ENCODE peak calls at places on chromosomes 16 and 17, in four cellular contexts. L is left lung, V is A549, M is GM06990. G is an unnamed sample.

GRCh38 chr17:74427048-74427762 is 4.7 kb upstream of the GPRC5C start:
- DNase-seq in V (no peak), L (no peak), M (no peak), G (no peak)

GRCh38 chr16:88473666-88474534 is 20.8 kb downstream of the ZFPM1 start:
- DNase-seq in M (no peak), L (no peak), V (no peak), G (peak; percentile 85)

GRCh38 chr17:76468634-76469010 is 1.2 kb downstream of the AANAT start:
- DNase-seq in M (no peak), V (no peak), L (peak; percentile 64), G (no peak)

GRCh38 chr16:2087426-2088191 is 39.8 kb downstream of the TSC2 start:
- DNase-seq in L (no peak), M (no peak), V (no peak), G (no peak)

GRCh38 chr16:81641403-81642106 is 137.5 kb upstream of the PLCG2 start:
- DNase-seq in L (peak; percentile 59), V (no peak), M (no peak), G (no peak)

GRCh38 chr17:10600551-10600950 is 51.1 kb upstream of the MYH2 start:
- DNase-seq in M (no peak), V (no peak), L (no peak), G (peak; percentile 80)

GRCh38 chr17:9668532-9668931 is 23.2 kb downstream of the USP43 start:
- DNase-seq in L (no peak), V (no peak), M (no peak), G (no peak)

GRCh38 chr16:86357950-86358349 is 152.4 kb upstream of the FOXF1 start:
- DNase-seq in V (no peak), M (no peak), L (no peak), G (no peak)

GRCh38 chr16:915546-915945 is 55.2 kb downstream of the LMF1 start:
- DNase-seq in L (peak; percentile 71), M (no peak), V (no peak), G (no peak)

GRCh38 chr16:74623846-74624245 is 16.9 kb upstream of the GLG1 start:
- DNase-seq in M (no peak), L (no peak), V (no peak), G (no peak)

GRCh38 chr17:36885761-36886365 is 51.4 kb upstream of the LHX1 start:
- DNase-seq in V (no peak), L (no peak), M (no peak), G (no peak)

GRCh38 chr16:85366031-85366763 is 246.9 kb upstream of the GSE1 start:
- DNase-seq in L (no peak), V (no peak), M (no peak), G (no peak)

GRCh38 chr17:33084755-33085154 is 93.1 kb downstream of the SPACA3 start:
- DNase-seq in M (no peak), V (no peak), L (no peak), G (no peak)

GRCh38 chr16:12097523-12098428 is 121.2 kb downstream of the SNX29 start:
- DNase-seq in V (no peak), L (no peak), M (no peak), G (peak; percentile 37)

GRCh38 chr16:79980650-79981521 is 380.3 kb upstream of the MAF start:
- DNase-seq in L (no peak), V (no peak), M (no peak), G (no peak)

GRCh38 chr17:75516619-75517276 is 420 bp downstream of the TSEN54 start:
- DNase-seq in V (no peak), L (peak; percentile 87), M (peak; percentile 56), G (no peak)

GRCh38 chr16:10728035-10728462 is 15.6 kb upstream of the NUBP1 start:
- DNase-seq in M (no peak), L (no peak), V (no peak), G (no peak)

GRCh38 chr16:81650982-81651562 is 128.0 kb upstream of the PLCG2 start:
- DNase-seq in V (no peak), M (no peak), L (no peak), G (peak; percentile 59)

GRCh38 chr17:69969897-69970296 is 105.1 kb upstream of the KCNJ16 start:
- DNase-seq in L (no peak), V (no peak), M (no peak), G (no peak)

GRCh38 chr17:69978056-69978646 is 96.9 kb upstream of the KCNJ16 start:
- DNase-seq in M (no peak), V (no peak), L (no peak), G (no peak)

GRCh38 chr17:69972251-69972650 is 102.8 kb upstream of the KCNJ16 start:
- DNase-seq in L (no peak), M (no peak), V (no peak), G (peak; percentile 3)

DNA sequence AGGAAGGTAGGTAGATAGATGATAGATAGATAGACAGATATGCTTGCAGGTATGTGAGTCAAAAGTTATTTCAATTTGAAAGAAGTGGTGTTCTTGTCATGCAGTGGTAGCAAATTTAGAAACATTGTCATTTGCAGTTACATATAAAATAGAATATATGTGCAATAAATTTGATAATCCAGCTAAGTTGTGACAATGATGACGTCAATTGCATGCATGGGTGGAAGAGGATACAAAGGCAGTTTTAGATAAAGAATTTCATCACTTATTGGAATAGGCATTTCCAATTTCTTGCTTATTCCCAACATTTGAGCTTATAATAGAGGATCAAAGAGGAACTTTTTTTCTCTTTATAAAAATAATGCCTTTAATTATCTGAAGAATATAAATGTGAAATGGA is 99.2 kb upstream of the KCNJ16 start:
- DNase-seq in M (no peak), L (no peak), V (no peak), G (no peak)
- H3K4me3 ChIP-seq in M (no peak overlapping the region), L (no peak overlapping the region), V (no peak overlapping the region), G (no peak overlapping the region)

GRCh38 chr16:53775821-53776431 is 72.0 kb downstream of the FTO start:
- DNase-seq in L (no peak), M (no peak), V (peak; percentile 88), G (peak; percentile 96)

GRCh38 chr16:53773881-53774280 is 69.9 kb downstream of the FTO start:
- DNase-seq in L (no peak), M (no peak), V (no peak), G (no peak)

GRCh38 chr16:53775106-53775820 is 71.3 kb downstream of the FTO start:
- DNase-seq in V (peak; percentile 31), L (no peak), M (no peak), G (no peak)

GRCh38 chr16:53771655-53772497 is 67.9 kb downstream of the FTO start:
- DNase-seq in L (no peak), M (no peak), V (no peak), G (no peak)

DNA sequence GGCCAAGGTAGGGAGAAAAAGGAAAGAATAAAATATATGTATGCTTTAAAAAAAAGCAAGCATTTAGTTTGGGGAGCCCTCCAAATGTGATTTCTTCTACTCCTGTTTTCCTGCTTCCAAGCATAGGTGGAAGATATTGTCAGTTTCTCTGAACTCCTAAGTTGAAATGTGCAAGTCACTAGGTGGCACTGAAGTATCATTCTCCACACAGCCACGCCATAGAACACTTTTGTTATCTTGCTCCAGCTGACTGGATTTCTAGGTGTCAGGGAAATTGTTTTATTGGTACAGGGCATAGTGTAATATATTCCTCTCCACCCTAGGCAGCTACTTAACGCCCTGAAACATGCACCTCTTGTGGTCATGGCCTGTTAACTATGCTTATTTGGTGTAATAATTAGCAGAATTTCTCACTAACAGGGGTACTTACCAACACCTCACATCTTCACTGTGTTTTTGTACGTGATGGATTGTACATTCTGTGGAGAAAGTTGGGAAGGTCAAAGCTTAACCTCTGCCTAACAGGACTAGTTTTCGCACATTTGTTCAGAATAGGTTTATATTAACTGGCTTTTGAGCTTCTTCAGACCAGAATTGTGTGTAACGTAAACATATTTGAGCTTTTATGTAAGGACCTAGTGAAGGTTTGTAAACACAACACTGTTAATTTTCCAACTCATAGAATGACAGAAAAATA is 69.3 kb downstream of the FTO start:
- DNase-seq in V (peak; percentile 83), M (no peak), L (no peak), G (peak; percentile 88)
- TF ChIP-seq CTCF in V (peak; percentile 86), M (peak; percentile 45), L (peak; percentile 39), G (peak; percentile 73)

GRCh38 chr17:28712037-28712704 is 483 bp upstream of the PROCA1 start:
- DNase-seq in V (no peak), M (peak; percentile 75), L (peak; percentile 90), G (no peak)

GRCh38 chr17:28710948-28711722 is 553 bp downstream of the PROCA1 start:
- DNase-seq in L (peak; percentile 97), M (peak; percentile 90), V (peak; percentile 92), G (peak; percentile 88)

GRCh38 chr17:28711723-28712036 is at the start of gene PROCA1:
- DNase-seq in V (no peak), M (no peak), L (peak; percentile 88), G (no peak)

GRCh38 chr17:28714281-28714680 is 2.6 kb upstream of the PROCA1 start:
- DNase-seq in L (peak; percentile 44), V (peak; percentile 46), M (no peak), G (no peak)

GRCh38 chr17:28712705-28713415 is 1.2 kb upstream of the PROCA1 start:
- DNase-seq in L (peak; percentile 13), M (no peak), V (no peak), G (no peak)
- H3K4me3 ChIP-seq in L (no peak overlapping the region), M (no peak overlapping the region), V (no peak overlapping the region), G (no peak overlapping the region)

GRCh38 chr16:56277040-56277439 is 85.8 kb downstream of the GNAO1 start:
- DNase-seq in M (no peak), L (no peak), V (peak; percentile 16), G (no peak)
- TF ChIP-seq CTCF in M (no peak), L (no peak), V (no peak), G (peak; percentile 18)

DNA sequence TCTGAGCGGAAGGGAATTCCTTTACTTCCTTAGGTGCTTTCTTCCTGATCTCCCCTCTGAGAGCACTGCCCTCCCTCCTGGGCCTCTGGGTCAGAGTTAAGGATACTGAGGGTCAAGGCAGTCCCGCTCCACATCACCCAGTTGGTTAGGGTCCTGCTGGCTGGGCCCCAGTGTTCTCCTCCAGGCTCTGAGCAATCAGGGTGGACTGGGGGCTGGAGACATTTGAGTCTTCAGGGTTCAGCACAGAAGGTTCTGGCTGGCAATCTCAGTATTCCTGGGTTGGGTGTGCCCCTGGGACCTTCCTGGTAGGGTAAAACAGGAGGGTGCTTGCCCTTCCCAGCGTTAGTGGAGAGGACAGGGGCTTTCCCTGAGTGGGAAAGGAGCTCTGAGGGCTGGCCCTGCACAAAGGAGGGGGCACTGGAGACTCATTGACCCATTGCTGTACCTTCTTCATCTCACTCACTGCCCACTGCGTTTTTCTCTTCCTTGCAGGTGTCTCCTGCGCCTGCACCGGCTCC is 448 bp downstream of the MT1M start:
- DNase-seq in L (no peak), V (no peak), M (no peak), G (no peak)
- H3K4me3 ChIP-seq in L (peak overlapping the region; percentile 44), V (no peak overlapping the region), M (no peak overlapping the region), G (peak overlapping the region; percentile 43)

G was measured in fibroblast of pulmonary artery.